ENCODE peak calls at places on chromosomes 7 and 10, in five cellular contexts. X is A549, A is GM12878, L is sigmoid colon, T is ovary. Q is an unnamed sample.

GRCh38 chr7:1033546-1034145 is 10.7 kb upstream of the GPR146 start:
- DNase-seq in X (no peak), A (no peak), L (no peak), T (no peak), Q (no peak)

GRCh38 chr7:3267928-3268690 is 32.9 kb upstream of the SDK1 start:
- DNase-seq in X (peak), A (no peak), L (no peak), T (no peak), Q (no peak)

GRCh38 chr10:6273351-6273750 is 70.6 kb downstream of the PFKFB3 start:
- DNase-seq in X (no peak), A (no peak), L (no peak), T (no peak), Q (peak)

GRCh38 chr7:8714791-8715190 is 281.4 kb downstream of the NXPH1 start:
- DNase-seq in X (no peak), A (no peak), L (no peak), T (no peak), Q (no peak)

GRCh38 chr10:69901623-69902505 is 100.2 kb downstream of the COL13A1 start:
- DNase-seq in X (peak), A (no peak), L (no peak), T (peak), Q (no peak)

GRCh38 chr7:34078864-34079263 is 173.5 kb downstream of the BMPER start:
- DNase-seq in X (no peak), A (no peak), L (no peak), T (no peak), Q (no peak)

GRCh38 chr10:106251573-106251972 is 912.9 kb downstream of the SORCS1 start:
- DNase-seq in X (no peak), A (no peak), L (no peak), T (no peak), Q (no peak)

GRCh38 chr10:103547391-103547946 is 54.0 kb downstream of the NEURL1 start:
- DNase-seq in X (no peak), A (no peak), L (no peak), T (no peak), Q (no peak)

GRCh38 chr10:126198681-126199080 is 189.6 kb downstream of the ADAM12 start:
- DNase-seq in X (no peak), A (no peak), L (no peak), T (no peak), Q (no peak)

GRCh38 chr7:135274495-135275268 is 41.0 kb downstream of the STRA8 start:
- DNase-seq in X (peak), A (peak), L (peak), T (peak), Q (peak)

GRCh38 chr7:101124376-101125056 is 2.4 kb upstream of the SERPINE1 start:
- DNase-seq in X (peak), A (no peak), L (no peak), T (no peak), Q (no peak)

GRCh38 chr7:73980206-73980605 is 47.8 kb upstream of the ELN start:
- DNase-seq in X (no peak), A (no peak), L (no peak), T (no peak), Q (no peak)

GRCh38 chr7:6116216-6116615 is 85.0 kb downstream of the ANKRD61 start:
- DNase-seq in X (no peak), A (no peak), L (no peak), T (no peak), Q (no peak)

GRCh38 chr7:5643280-5643679 is 138.2 kb downstream of the RNF216 start:
- DNase-seq in X (peak), A (no peak), L (no peak), T (no peak), Q (peak)

GRCh38 chr7:91912500-91912899 is 28.2 kb upstream of the AKAP9 start:
- DNase-seq in X (no peak), A (no peak), L (no peak), T (no peak), Q (no peak)

GRCh38 chr10:103069453-103070331 is 123.4 kb downstream of the NT5C2 start:
- DNase-seq in X (peak), A (peak), L (no peak), T (peak), Q (peak)

GRCh38 chr10:32104181-32104580 is 48.0 kb upstream of the KIF5B start:
- DNase-seq in X (no peak), A (no peak), L (no peak), T (no peak), Q (no peak)

GRCh38 chr10:98357208-98357836 is 57.7 kb downstream of the PYROXD2 start:
- DNase-seq in X (no peak), A (no peak), L (no peak), T (no peak), Q (no peak)

GRCh38 chr10:102776779-102777417 is 33.1 kb downstream of the WBP1L start:
- DNase-seq in X (peak), A (no peak), L (peak), T (peak), Q (peak)

GRCh38 chr10:31940839-31941653 is 12.4 kb upstream of the ARHGAP12 start:
- DNase-seq in X (peak), A (no peak), L (no peak), T (no peak), Q (no peak)

GRCh38 chr10:34341473-34341872 is 473.6 kb downstream of the PARD3 start:
- DNase-seq in X (no peak), A (no peak), L (no peak), T (no peak), Q (no peak)

GRCh38 chr7:5232485-5232837 is 42.4 kb downstream of the WIPI2 start:
- DNase-seq in X (no peak), A (no peak), L (no peak), T (no peak), Q (no peak)

GRCh38 chr7:51620690-51621089 is 304.1 kb upstream of the COBL start:
- DNase-seq in X (peak), A (no peak), L (no peak), T (no peak), Q (no peak)

GRCh38 chr10:46321770-46322169 is 35.0 kb downstream of the ANTXRL start:
- DNase-seq in X (no peak), A (no peak), L (no peak), T (no peak), Q (no peak)

GRCh38 chr7:36855330-36855729 is 131.0 kb upstream of the AOAH start:
- DNase-seq in X (no peak), A (no peak), L (no peak), T (no peak), Q (no peak)

GRCh38 chr7:26515462-26515861 is 223.8 kb downstream of the SNX10 start:
- DNase-seq in X (no peak), A (no peak), L (no peak), T (no peak), Q (no peak)

GRCh38 chr10:132707121-132707775 is 78.7 kb downstream of the NKX6-2 start:
- DNase-seq in X (no peak), A (no peak), L (peak), T (no peak), Q (no peak)

GRCh38 chr7:55774327-55775050 is 88.1 kb downstream of the SEPTIN14 start:
- DNase-seq in X (no peak), A (no peak), L (no peak), T (no peak), Q (no peak)

GRCh38 chr10:117419921-117420320 is 44.7 kb upstream of the PDZD8 start:
- DNase-seq in X (no peak), A (no peak), L (no peak), T (no peak), Q (no peak)

GRCh38 chr10:118638680-118639079 is 43.2 kb upstream of the PRLHR start:
- DNase-seq in X (no peak), A (no peak), L (no peak), T (no peak), Q (no peak)

GRCh38 chr7:106108988-106109387 is 3.1 kb downstream of the SYPL1 start:
- DNase-seq in X (no peak), A (no peak), L (no peak), T (no peak), Q (no peak)

GRCh38 chr7:129265328-129265727 is 40.5 kb downstream of the AHCYL2 start:
- DNase-seq in X (no peak), A (no peak), L (no peak), T (no peak), Q (no peak)

GRCh38 chr10:89426230-89426868 is 12.0 kb downstream of the IFIT5 start:
- DNase-seq in X (peak), A (no peak), L (no peak), T (no peak), Q (no peak)

GRCh38 chr10:25565570-25565969 is 368.5 kb upstream of the MYO3A start:
- DNase-seq in X (no peak), A (no peak), L (no peak), T (no peak), Q (no peak)

GRCh38 chr7:23353172-23353571 is 54.0 kb downstream of the MALSU1 start:
- DNase-seq in X (no peak), A (peak), L (no peak), T (no peak), Q (no peak)

GRCh38 chr10:44935201-44935960 is 24.2 kb upstream of the RASSF4 start:
- DNase-seq in X (peak), A (no peak), L (peak), T (no peak), Q (no peak)

DNA sequence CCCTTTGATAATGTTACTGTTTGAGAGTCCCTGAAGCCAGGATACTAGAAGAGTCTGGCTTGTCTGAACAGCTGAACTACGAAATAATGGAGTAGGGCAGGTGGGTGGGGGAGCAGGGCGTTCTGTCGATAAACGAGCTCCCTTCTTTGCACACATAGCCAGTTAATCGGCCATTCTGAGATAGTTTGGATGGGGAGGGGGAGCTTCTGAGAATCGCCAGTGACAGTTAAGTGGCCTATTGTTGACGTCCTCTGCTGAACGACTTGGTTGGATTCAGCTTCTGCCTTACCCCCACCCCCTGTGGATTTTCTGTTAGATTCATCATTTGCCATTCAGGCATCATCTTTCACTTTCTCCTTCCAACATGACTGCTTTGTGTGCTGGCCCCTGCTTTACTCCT is 490 bp downstream of the CPA5 start:
- DNase-seq in X (no peak), A (no peak), L (no peak), T (no peak), Q (no peak)
- TF ChIP-seq EP300 in X (no peak), A (no peak), L (no peak), T (no peak), Q (no peak)

DNA sequence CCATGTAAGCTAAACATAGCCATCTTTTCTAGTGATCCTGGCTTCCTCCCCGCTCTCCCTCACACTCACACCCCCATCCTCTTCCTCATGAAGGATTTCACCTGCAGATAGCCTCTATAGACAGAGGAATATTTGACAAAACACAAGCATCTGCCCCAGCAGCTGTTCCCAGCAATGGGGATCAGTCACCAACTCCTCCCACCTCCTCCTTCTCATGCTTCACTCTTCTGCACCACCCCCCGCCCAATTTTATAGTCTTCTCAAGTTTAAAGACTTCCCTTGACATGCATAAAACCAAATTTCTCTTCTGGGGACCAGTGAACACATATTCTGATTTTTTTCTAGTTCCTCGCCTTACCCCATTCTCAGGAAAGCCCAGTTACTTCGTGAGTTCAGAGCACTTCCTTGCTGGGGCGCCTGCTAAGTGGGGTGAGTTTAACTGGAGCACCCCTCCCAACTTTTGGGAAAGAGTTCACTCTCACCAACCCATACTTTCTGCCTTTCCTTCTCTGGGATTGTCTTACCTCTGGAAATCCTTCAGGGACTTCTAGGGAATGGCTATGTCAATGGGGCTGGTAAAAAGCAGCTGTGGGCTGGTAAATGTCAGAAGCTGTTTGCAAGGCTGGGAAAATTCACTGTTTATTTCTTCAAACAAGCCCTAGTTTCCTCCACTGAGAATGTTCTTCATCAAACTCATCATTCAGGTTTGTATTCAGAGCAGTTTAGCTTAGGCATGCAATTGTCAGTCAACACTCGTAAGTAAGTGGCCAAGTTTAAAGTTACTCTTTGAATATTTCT is 654.5 kb downstream of the LRMDA start:
- DNase-seq in X (no peak), A (no peak), L (no peak), T (no peak), Q (no peak)
- H3K27ac ChIP-seq in X (peak), A (no peak), L (peak), T (peak), Q (no peak)

GRCh38 chr10:59905735-59906416 is 480 bp downstream of the CCDC6 start:
- DNase-seq in X (no peak), A (no peak), L (no peak), T (peak), Q (peak)

GRCh38 chr10:59907537-59907917 is 1.2 kb upstream of the CCDC6 start:
- DNase-seq in X (no peak), A (no peak), L (no peak), T (no peak), Q (no peak)

GRCh38 chr10:59906417-59907202 is at the start of gene CCDC6:
- DNase-seq in X (peak), A (no peak), L (peak), T (peak), Q (peak)

GRCh38 chr10:59908808-59909143 is 2.4 kb upstream of the CCDC6 start:
- DNase-seq in X (no peak), A (no peak), L (no peak), T (no peak), Q (no peak)

GRCh38 chr10:59907918-59908807 is 1.8 kb upstream of the CCDC6 start:
- DNase-seq in X (peak), A (no peak), L (peak), T (peak), Q (no peak)
- TF ChIP-seq POLR2A in X (peak), A (peak), L (peak), T (peak), Q (no peak)

DNA sequence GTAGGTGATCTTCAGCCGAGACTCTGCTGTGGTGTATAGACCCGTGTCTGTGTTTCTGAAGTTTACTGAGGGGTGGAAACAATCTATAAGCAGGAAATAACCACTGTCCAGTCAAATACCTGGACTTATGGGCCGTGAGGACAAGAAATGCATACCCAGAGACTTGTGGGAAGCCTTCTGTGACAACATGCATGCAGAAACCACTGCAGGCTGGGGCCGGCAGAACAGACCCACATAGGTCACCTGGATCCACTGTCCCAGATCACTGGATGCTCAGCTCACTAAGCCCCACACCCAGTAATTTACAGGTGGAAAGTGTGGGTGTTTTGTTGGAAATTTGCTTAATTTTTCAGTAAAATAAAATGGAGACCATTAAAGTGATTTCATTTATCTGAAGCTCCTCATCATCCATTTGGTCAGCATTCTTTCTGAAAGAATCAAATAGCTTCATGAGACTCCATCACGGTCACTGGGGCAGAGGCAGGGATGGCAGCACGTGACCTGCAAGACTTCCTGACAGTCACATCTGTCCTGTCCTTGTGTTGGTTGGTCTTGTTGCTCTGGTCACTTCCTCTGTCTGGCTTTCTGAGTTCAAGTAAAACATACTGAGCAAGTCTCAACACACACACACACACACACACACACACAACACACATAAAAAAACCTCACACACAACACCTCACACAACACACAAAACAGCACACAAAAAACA is 108.3 kb downstream of the TNS3 start:
- DNase-seq in X (peak), A (no peak), L (no peak), T (no peak), Q (no peak)
- TF ChIP-seq EP300 in X (no peak), A (no peak), L (no peak), T (no peak), Q (no peak)

DNA sequence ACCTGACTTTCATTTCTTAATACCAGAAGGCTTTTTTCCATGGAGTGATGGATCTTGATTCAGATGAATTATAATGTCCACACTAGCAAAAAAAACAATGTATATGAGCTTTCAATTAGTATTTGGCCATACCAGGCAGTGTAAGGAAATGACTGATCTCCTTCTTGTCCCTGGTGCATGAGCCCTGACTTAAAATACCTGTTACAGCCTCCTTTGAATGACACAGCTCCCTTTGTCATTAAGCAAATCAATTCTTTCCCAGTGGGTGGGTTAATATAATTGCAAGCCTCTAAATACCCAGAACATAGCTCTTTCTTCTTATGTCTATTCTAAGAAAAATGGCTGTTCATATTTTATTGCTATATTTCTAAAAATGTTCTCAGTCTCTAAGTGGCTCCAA is 164.7 kb downstream of the C1GALT1 start:
- DNase-seq in X (no peak), A (no peak), L (no peak), T (no peak), Q (no peak)
- H3K27ac ChIP-seq in X (no peak), A (no peak), L (no peak), T (no peak), Q (no peak)

GRCh38 chr10:124605001-124605370 is 139.2 kb downstream of the FAM53B start:
- DNase-seq in X (no peak), A (no peak), L (no peak), T (no peak), Q (no peak)

GRCh38 chr10:124602646-124603365 is 141.2 kb downstream of the LHPP start:
- DNase-seq in X (no peak), A (no peak), L (no peak), T (no peak), Q (no peak)

GRCh38 chr10:124602121-124602561 is 140.5 kb downstream of the LHPP start:
- DNase-seq in X (no peak), A (no peak), L (no peak), T (no peak), Q (no peak)

GRCh38 chr10:124604214-124605000 is 139.8 kb downstream of the FAM53B start:
- DNase-seq in X (no peak), A (no peak), L (no peak), T (no peak), Q (no peak)

GRCh38 chr10:124603376-124604213 is 140.6 kb downstream of the FAM53B start:
- DNase-seq in X (no peak), A (no peak), L (no peak), T (no peak), Q (peak)
- TF ChIP-seq POLR2A in X (no peak), A (no peak), L (no peak), T (no peak), Q (no peak)

DNA sequence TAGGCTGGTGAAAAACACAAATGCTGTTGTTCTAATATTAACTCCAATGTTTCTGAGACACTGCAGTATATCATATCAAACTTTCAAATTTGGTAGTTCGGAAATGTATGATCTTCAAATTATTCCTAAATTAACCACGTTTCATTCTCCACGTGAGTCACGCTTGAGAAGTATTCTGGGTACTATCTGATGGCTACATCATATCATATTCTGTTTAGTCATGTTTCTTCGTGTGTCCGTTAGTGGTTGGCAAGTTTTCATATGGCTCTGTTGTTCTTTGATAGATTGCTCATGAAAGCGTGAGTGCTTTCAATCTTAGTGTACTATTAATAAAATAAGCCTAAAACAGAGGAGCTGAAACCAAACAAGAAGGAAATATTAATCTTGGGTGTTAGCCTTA is 145.7 kb downstream of the NSUN6 start:
- DNase-seq in X (no peak), A (no peak), L (no peak), T (no peak), Q (no peak)
- TF ChIP-seq EP300 in X (no peak), A (no peak), L (no peak), T (no peak), Q (no peak)

DNA sequence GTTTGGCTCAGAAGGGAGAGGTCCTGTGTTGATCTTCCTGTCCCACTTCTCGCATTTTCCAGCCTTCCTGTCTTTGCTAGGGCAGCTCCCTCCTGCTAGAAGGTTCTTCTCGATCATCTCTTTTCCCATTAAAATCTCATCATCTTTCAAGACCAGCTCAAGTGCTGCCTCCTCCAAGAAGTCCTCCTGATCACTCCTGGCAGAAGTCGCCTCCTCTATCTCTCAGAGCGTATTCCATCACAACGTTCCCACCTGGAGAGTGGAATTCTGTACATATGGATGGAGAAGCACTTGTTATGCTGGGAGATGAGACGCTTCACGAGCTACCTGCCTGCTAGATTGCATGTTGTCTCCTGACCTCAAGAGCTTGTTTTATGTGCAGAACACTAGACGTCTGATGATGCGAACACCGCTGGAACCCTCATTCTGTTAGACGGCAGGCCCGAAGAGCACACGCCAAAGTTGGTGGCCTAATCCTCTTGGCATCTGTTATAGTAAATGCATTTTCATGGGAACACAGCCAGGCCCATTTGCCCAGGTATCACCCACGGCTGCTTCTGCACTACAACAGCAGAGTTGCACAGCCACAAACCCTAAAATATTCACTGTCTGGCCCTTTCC is 68.0 kb upstream of the INSIG1 start:
- DNase-seq in X (peak), A (no peak), L (peak), T (no peak), Q (no peak)
- H3K27ac ChIP-seq in X (peak), A (no peak), L (no peak), T (no peak), Q (no peak)

Q was measured in upper lobe of left lung.